ENCODE peak calls at places on chromosomes 11 and 22, in ten cellular contexts. One of them, this sample, is unnamed.

GRCh38 chr11:92765965-92766371 is 203.5 kb upstream of the MTNR1B start:
- DNase-seq in transverse colon: no peak
- DNase-seq in brain microvascular endothelial cell: peak
- DNase-seq in GM12878: no peak
- DNase-seq in GM23248: peak
- DNase-seq in right lobe of liver: peak
- DNase-seq in adrenal gland: peak
- DNase-seq in foreskin keratinocyte: no peak
- DNase-seq in cardiac muscle cell: no peak
- DNase-seq in breast epithelium: no peak
- DNase-seq in this sample: no peak

GRCh38 chr11:119316729-119317591 is at the start of gene MCAM:
- DNase-seq in breast epithelium: no peak
- DNase-seq in GM12878: no peak
- DNase-seq in right lobe of liver: no peak
- DNase-seq in transverse colon: no peak
- DNase-seq in GM23248: peak
- DNase-seq in brain microvascular endothelial cell: no peak
- DNase-seq in foreskin keratinocyte: peak
- DNase-seq in adrenal gland: no peak
- DNase-seq in cardiac muscle cell: peak
- DNase-seq in this sample: no peak

GRCh38 chr11:9808943-9809342 is 145.1 kb downstream of the SWAP70 start:
- DNase-seq in adrenal gland: no peak
- DNase-seq in breast epithelium: no peak
- DNase-seq in cardiac muscle cell: no peak
- DNase-seq in right lobe of liver: no peak
- DNase-seq in foreskin keratinocyte: peak
- DNase-seq in brain microvascular endothelial cell: peak
- DNase-seq in GM23248: no peak
- DNase-seq in GM12878: no peak
- DNase-seq in transverse colon: no peak
- DNase-seq in this sample: no peak

GRCh38 chr22:49541451-49542230 is 286.0 kb downstream of the BRD1 start:
- DNase-seq in cardiac muscle cell: no peak
- DNase-seq in adrenal gland: no peak
- DNase-seq in brain microvascular endothelial cell: no peak
- DNase-seq in foreskin keratinocyte: no peak
- DNase-seq in GM23248: no peak
- DNase-seq in right lobe of liver: peak
- DNase-seq in GM12878: no peak
- DNase-seq in breast epithelium: no peak
- DNase-seq in transverse colon: no peak
- DNase-seq in this sample: no peak

GRCh38 chr11:34373727-34374126 is 15.9 kb upstream of the ABTB2 start:
- DNase-seq in right lobe of liver: no peak
- DNase-seq in GM12878: no peak
- DNase-seq in breast epithelium: no peak
- DNase-seq in adrenal gland: no peak
- DNase-seq in foreskin keratinocyte: no peak
- DNase-seq in brain microvascular endothelial cell: no peak
- DNase-seq in transverse colon: no peak
- DNase-seq in cardiac muscle cell: no peak
- DNase-seq in GM23248: no peak
- DNase-seq in this sample: no peak

GRCh38 chr11:74773481-74773880 is 24.8 kb downstream of the RNF169 start:
- DNase-seq in GM23248: peak
- DNase-seq in brain microvascular endothelial cell: no peak
- DNase-seq in breast epithelium: no peak
- DNase-seq in adrenal gland: no peak
- DNase-seq in right lobe of liver: no peak
- DNase-seq in GM12878: no peak
- DNase-seq in cardiac muscle cell: no peak
- DNase-seq in transverse colon: no peak
- DNase-seq in foreskin keratinocyte: peak
- DNase-seq in this sample: no peak

GRCh38 chr11:120914021-120914420 is 109.9 kb upstream of the TBCEL start:
- DNase-seq in transverse colon: no peak
- DNase-seq in cardiac muscle cell: no peak
- DNase-seq in brain microvascular endothelial cell: no peak
- DNase-seq in breast epithelium: no peak
- DNase-seq in foreskin keratinocyte: no peak
- DNase-seq in right lobe of liver: no peak
- DNase-seq in GM23248: no peak
- DNase-seq in adrenal gland: no peak
- DNase-seq in GM12878: no peak
- DNase-seq in this sample: no peak

GRCh38 chr22:31296258-31296657 is 4.0 kb upstream of the PIK3IP1 start:
- DNase-seq in breast epithelium: no peak
- DNase-seq in brain microvascular endothelial cell: no peak
- DNase-seq in transverse colon: no peak
- DNase-seq in GM23248: peak
- DNase-seq in adrenal gland: no peak
- DNase-seq in right lobe of liver: no peak
- DNase-seq in foreskin keratinocyte: peak
- DNase-seq in GM12878: no peak
- DNase-seq in cardiac muscle cell: no peak
- DNase-seq in this sample: no peak

GRCh38 chr22:19368876-19369275 is 62.7 kb downstream of the HIRA start:
- DNase-seq in breast epithelium: no peak
- DNase-seq in GM23248: no peak
- DNase-seq in transverse colon: no peak
- DNase-seq in adrenal gland: no peak
- DNase-seq in GM12878: no peak
- DNase-seq in cardiac muscle cell: no peak
- DNase-seq in foreskin keratinocyte: no peak
- DNase-seq in brain microvascular endothelial cell: no peak
- DNase-seq in right lobe of liver: no peak
- DNase-seq in this sample: no peak

GRCh38 chr11:126352934-126353801 is 2.3 kb upstream of the ST3GAL4 start:
- DNase-seq in foreskin keratinocyte: peak
- DNase-seq in transverse colon: no peak
- DNase-seq in cardiac muscle cell: no peak
- DNase-seq in adrenal gland: no peak
- DNase-seq in GM23248: peak
- DNase-seq in brain microvascular endothelial cell: peak
- DNase-seq in breast epithelium: no peak
- DNase-seq in right lobe of liver: no peak
- DNase-seq in GM12878: peak
- DNase-seq in this sample: no peak

GRCh38 chr22:33883561-33883960 is 36.7 kb downstream of the LARGE1 start:
- DNase-seq in breast epithelium: no peak
- DNase-seq in GM23248: no peak
- DNase-seq in cardiac muscle cell: no peak
- DNase-seq in foreskin keratinocyte: peak
- DNase-seq in right lobe of liver: no peak
- DNase-seq in brain microvascular endothelial cell: no peak
- DNase-seq in GM12878: peak
- DNase-seq in transverse colon: no peak
- DNase-seq in adrenal gland: no peak
- DNase-seq in this sample: no peak

GRCh38 chr11:3370268-3370870 is 8.6 kb downstream of the ZNF195 start:
- DNase-seq in transverse colon: no peak
- DNase-seq in cardiac muscle cell: no peak
- DNase-seq in brain microvascular endothelial cell: no peak
- DNase-seq in right lobe of liver: no peak
- DNase-seq in foreskin keratinocyte: peak
- DNase-seq in adrenal gland: no peak
- DNase-seq in GM23248: no peak
- DNase-seq in breast epithelium: no peak
- DNase-seq in GM12878: no peak
- DNase-seq in this sample: no peak

GRCh38 chr22:41216984-41217383 is 11.9 kb downstream of the L3MBTL2 start:
- DNase-seq in adrenal gland: no peak
- DNase-seq in GM12878: no peak
- DNase-seq in cardiac muscle cell: no peak
- DNase-seq in GM23248: peak
- DNase-seq in brain microvascular endothelial cell: no peak
- DNase-seq in breast epithelium: no peak
- DNase-seq in foreskin keratinocyte: no peak
- DNase-seq in transverse colon: no peak
- DNase-seq in right lobe of liver: no peak
- DNase-seq in this sample: no peak

GRCh38 chr11:60672255-60672654 is 27.2 kb upstream of the MS4A8 start:
- DNase-seq in brain microvascular endothelial cell: no peak
- DNase-seq in foreskin keratinocyte: no peak
- DNase-seq in transverse colon: no peak
- DNase-seq in GM23248: no peak
- DNase-seq in GM12878: no peak
- DNase-seq in cardiac muscle cell: no peak
- DNase-seq in right lobe of liver: no peak
- DNase-seq in breast epithelium: no peak
- DNase-seq in adrenal gland: no peak
- DNase-seq in this sample: no peak

GRCh38 chr22:35299217-35299716 is 427 bp upstream of the TOM1 start:
- DNase-seq in transverse colon: no peak
- DNase-seq in cardiac muscle cell: no peak
- DNase-seq in brain microvascular endothelial cell: no peak
- DNase-seq in right lobe of liver: no peak
- DNase-seq in GM23248: peak
- DNase-seq in foreskin keratinocyte: no peak
- DNase-seq in breast epithelium: peak
- DNase-seq in adrenal gland: peak
- DNase-seq in GM12878: no peak
- DNase-seq in this sample: no peak

GRCh38 chr11:114173836-114174235 is 114.3 kb downstream of the ZBTB16 start:
- DNase-seq in brain microvascular endothelial cell: no peak
- DNase-seq in GM23248: no peak
- DNase-seq in GM12878: no peak
- DNase-seq in right lobe of liver: no peak
- DNase-seq in breast epithelium: no peak
- DNase-seq in cardiac muscle cell: no peak
- DNase-seq in adrenal gland: no peak
- DNase-seq in transverse colon: no peak
- DNase-seq in foreskin keratinocyte: no peak
- DNase-seq in this sample: no peak
- H3K27ac ChIP-seq in brain microvascular endothelial cell: no peak
- H3K27ac ChIP-seq in GM23248: no peak
- H3K27ac ChIP-seq in GM12878: no peak
- H3K27ac ChIP-seq in right lobe of liver: peak
- H3K27ac ChIP-seq in breast epithelium: peak
- H3K27ac ChIP-seq in cardiac muscle cell: peak
- H3K27ac ChIP-seq in adrenal gland: no peak
- H3K27ac ChIP-seq in transverse colon: peak
- H3K27ac ChIP-seq in foreskin keratinocyte: no peak
- H3K27ac ChIP-seq in this sample: peak

GRCh38 chr11:110966131-110966530 is 253.9 kb upstream of the ARHGAP20 start:
- DNase-seq in cardiac muscle cell: no peak
- DNase-seq in GM23248: no peak
- DNase-seq in adrenal gland: no peak
- DNase-seq in brain microvascular endothelial cell: no peak
- DNase-seq in transverse colon: no peak
- DNase-seq in right lobe of liver: no peak
- DNase-seq in foreskin keratinocyte: no peak
- DNase-seq in breast epithelium: no peak
- DNase-seq in GM12878: no peak
- DNase-seq in this sample: no peak

GRCh38 chr11:110973401-110973980 is 261.3 kb upstream of the ARHGAP20 start:
- DNase-seq in brain microvascular endothelial cell: no peak
- DNase-seq in foreskin keratinocyte: no peak
- DNase-seq in GM12878: no peak
- DNase-seq in right lobe of liver: no peak
- DNase-seq in GM23248: no peak
- DNase-seq in breast epithelium: no peak
- DNase-seq in cardiac muscle cell: no peak
- DNase-seq in transverse colon: no peak
- DNase-seq in adrenal gland: no peak
- DNase-seq in this sample: no peak

GRCh38 chr11:110971110-110971509 is 258.9 kb upstream of the ARHGAP20 start:
- DNase-seq in brain microvascular endothelial cell: peak
- DNase-seq in GM12878: no peak
- DNase-seq in cardiac muscle cell: no peak
- DNase-seq in breast epithelium: no peak
- DNase-seq in transverse colon: no peak
- DNase-seq in GM23248: peak
- DNase-seq in right lobe of liver: no peak
- DNase-seq in foreskin keratinocyte: peak
- DNase-seq in adrenal gland: no peak
- DNase-seq in this sample: no peak

GRCh38 chr11:110972640-110973039 is 260.4 kb upstream of the ARHGAP20 start:
- DNase-seq in adrenal gland: peak
- DNase-seq in brain microvascular endothelial cell: peak
- DNase-seq in right lobe of liver: no peak
- DNase-seq in GM12878: no peak
- DNase-seq in transverse colon: no peak
- DNase-seq in cardiac muscle cell: no peak
- DNase-seq in breast epithelium: no peak
- DNase-seq in GM23248: peak
- DNase-seq in foreskin keratinocyte: peak
- DNase-seq in this sample: no peak

GRCh38 chr11:110968348-110969062 is 256.3 kb upstream of the ARHGAP20 start:
- DNase-seq in foreskin keratinocyte: no peak
- DNase-seq in brain microvascular endothelial cell: no peak
- DNase-seq in right lobe of liver: no peak
- DNase-seq in cardiac muscle cell: no peak
- DNase-seq in transverse colon: no peak
- DNase-seq in breast epithelium: no peak
- DNase-seq in GM23248: peak
- DNase-seq in adrenal gland: no peak
- DNase-seq in GM12878: no peak
- DNase-seq in this sample: no peak
- H3K27ac ChIP-seq in foreskin keratinocyte: no peak
- H3K27ac ChIP-seq in brain microvascular endothelial cell: no peak
- H3K27ac ChIP-seq in right lobe of liver: no peak
- H3K27ac ChIP-seq in cardiac muscle cell: no peak
- H3K27ac ChIP-seq in transverse colon: no peak
- H3K27ac ChIP-seq in breast epithelium: no peak
- H3K27ac ChIP-seq in GM23248: no peak
- H3K27ac ChIP-seq in adrenal gland: no peak
- H3K27ac ChIP-seq in GM12878: no peak
- H3K27ac ChIP-seq in this sample: no peak

GRCh38 chr11:85406841-85407240 is 220.3 kb downstream of the DLG2 start:
- DNase-seq in GM23248: no peak
- DNase-seq in transverse colon: no peak
- DNase-seq in foreskin keratinocyte: no peak
- DNase-seq in brain microvascular endothelial cell: no peak
- DNase-seq in breast epithelium: no peak
- DNase-seq in cardiac muscle cell: no peak
- DNase-seq in GM12878: no peak
- DNase-seq in adrenal gland: no peak
- DNase-seq in right lobe of liver: no peak
- DNase-seq in this sample: no peak
- H3K27ac ChIP-seq in GM23248: no peak
- H3K27ac ChIP-seq in transverse colon: no peak
- H3K27ac ChIP-seq in foreskin keratinocyte: no peak
- H3K27ac ChIP-seq in brain microvascular endothelial cell: no peak
- H3K27ac ChIP-seq in breast epithelium: no peak
- H3K27ac ChIP-seq in cardiac muscle cell: no peak
- H3K27ac ChIP-seq in GM12878: no peak
- H3K27ac ChIP-seq in adrenal gland: no peak
- H3K27ac ChIP-seq in right lobe of liver: no peak
- H3K27ac ChIP-seq in this sample: no peak

DNA sequence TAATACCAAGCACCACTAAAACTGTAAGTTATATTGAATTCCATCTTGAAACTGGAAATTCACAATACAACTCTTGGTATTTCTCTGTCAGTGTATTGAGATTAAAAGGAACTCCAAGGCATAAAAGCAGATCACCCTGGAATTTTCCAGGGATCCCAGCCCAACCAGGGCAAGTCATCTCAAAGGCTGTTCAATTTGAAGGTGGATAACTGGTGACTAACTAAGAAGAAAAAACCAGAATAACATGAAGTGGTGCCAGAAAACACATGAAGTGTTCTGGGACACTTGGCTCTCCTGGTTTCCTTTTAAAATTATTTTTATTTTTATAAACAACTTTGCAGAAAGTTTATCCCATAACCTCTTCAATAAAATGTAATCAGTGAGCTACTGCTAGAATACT is 7.8 kb upstream of the BMAL1 start:
- DNase-seq in GM12878: no peak
- DNase-seq in adrenal gland: no peak
- DNase-seq in cardiac muscle cell: no peak
- DNase-seq in transverse colon: no peak
- DNase-seq in brain microvascular endothelial cell: peak
- DNase-seq in breast epithelium: peak
- DNase-seq in GM23248: peak
- DNase-seq in foreskin keratinocyte: peak
- DNase-seq in right lobe of liver: no peak
- DNase-seq in this sample: no peak
- H3K27ac ChIP-seq in GM12878: no peak
- H3K27ac ChIP-seq in adrenal gland: no peak
- H3K27ac ChIP-seq in cardiac muscle cell: no peak
- H3K27ac ChIP-seq in transverse colon: no peak
- H3K27ac ChIP-seq in brain microvascular endothelial cell: no peak
- H3K27ac ChIP-seq in breast epithelium: peak
- H3K27ac ChIP-seq in GM23248: no peak
- H3K27ac ChIP-seq in foreskin keratinocyte: peak
- H3K27ac ChIP-seq in right lobe of liver: no peak
- H3K27ac ChIP-seq in this sample: no peak